ENCODE peak calls at places on chromosomes 2 and 18, in five cellular contexts. X is HepG2, W is GM12878, K is K562, N is IMR-90. O is an unnamed sample.

GRCh38 chr2:196566969-196567666 is 72.4 kb upstream of the CCDC150 start:
- DNase-seq in X (no peak), W (no peak), K (no peak), N (peak; percentile 9), O (no peak)

GRCh38 chr2:226153553-226153952 is 646.1 kb downstream of the IRS1 start:
- DNase-seq in X (no peak), W (no peak), K (no peak), N (no peak), O (no peak)

GRCh38 chr18:5029622-5030021 is 167.4 kb downstream of the AKAIN1 start:
- DNase-seq in X (no peak), W (no peak), K (no peak), N (no peak), O (no peak)

GRCh38 chr2:175829741-175830140 is 172.3 kb downstream of the LNPK start:
- DNase-seq in X (no peak), W (no peak), K (no peak), N (no peak), O (no peak)

GRCh38 chr18:47531759-47532158 is 280.3 kb upstream of the SKOR2 start:
- DNase-seq in X (no peak), W (no peak), K (peak; percentile 13), N (no peak), O (peak; percentile 76)

GRCh38 chr2:231110551-231110950 is 14.3 kb downstream of the HTR2B start:
- DNase-seq in X (no peak), W (no peak), K (no peak), N (peak; percentile 60), O (no peak)

GRCh38 chr2:7666561-7667259 is 749.5 kb downstream of the RNF144A start:
- DNase-seq in X (no peak), W (no peak), K (no peak), N (no peak), O (no peak)

GRCh38 chr18:11994346-11994707 is 13.0 kb downstream of the IMPA2 start:
- DNase-seq in X (peak; percentile 83), W (no peak), K (no peak), N (peak; percentile 68), O (no peak)

GRCh38 chr2:120673571-120674061 is 62.1 kb upstream of the GLI2 start:
- DNase-seq in X (no peak), W (no peak), K (no peak), N (no peak), O (peak; percentile 66)

GRCh38 chr2:196249860-196250259 is 78.5 kb upstream of the STK17B start:
- DNase-seq in X (no peak), W (no peak), K (no peak), N (peak; percentile 68), O (no peak)

GRCh38 chr2:61450144-61450543 is 20.7 kb downstream of the USP34 start:
- DNase-seq in X (no peak), W (no peak), K (no peak), N (no peak), O (no peak)
- TF ChIP-seq MXI1 in X (no peak), W (no peak), K (no peak), N (no peak), O (no peak)

DNA sequence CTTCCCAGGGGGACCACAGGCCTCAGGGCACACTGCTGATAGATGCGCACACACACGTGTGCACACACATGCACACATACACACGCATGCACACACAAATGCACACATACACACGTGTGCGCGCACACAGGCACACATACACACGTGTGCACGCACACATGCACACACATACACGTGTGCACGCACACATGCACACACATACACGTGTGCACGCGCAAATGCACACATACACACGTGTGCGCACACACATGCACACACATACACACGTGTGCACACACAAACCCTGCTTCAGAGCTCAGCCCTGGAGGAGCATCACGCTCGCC is 74.7 kb upstream of the CTDP1 start:
- DNase-seq in X (no peak), W (no peak), K (no peak), N (no peak), O (no peak)
- TF ChIP-seq MXI1 in X (no peak), W (no peak), K (no peak), N (no peak), O (no peak)

GRCh38 chr2:124034265-124034664 is 9.2 kb downstream of the CNTNAP5 start:
- DNase-seq in X (no peak), W (no peak), K (no peak), N (no peak), O (no peak)

GRCh38 chr2:124035001-124035400 is 9.9 kb downstream of the CNTNAP5 start:
- DNase-seq in X (no peak), W (no peak), K (no peak), N (no peak), O (no peak)

GRCh38 chr2:124039032-124039431 is 13.9 kb downstream of the CNTNAP5 start:
- DNase-seq in X (no peak), W (no peak), K (no peak), N (no peak), O (no peak)
- TF ChIP-seq MXI1 in X (no peak), W (no peak), K (no peak), N (no peak), O (no peak)

GRCh38 chr2:49255325-49256023 is 101.2 kb upstream of the FSHR start:
- DNase-seq in X (no peak), W (no peak), K (no peak), N (no peak), O (peak; percentile 33)
- TF ChIP-seq MXI1 in X (no peak), W (no peak), K (no peak), N (no peak), O (no peak)

GRCh38 chr2:24517247-24517646 is 26.2 kb downstream of the NCOA1 start:
- DNase-seq in X (no peak), W (no peak), K (no peak), N (no peak), O (no peak)

GRCh38 chr2:24514820-24515219 is 23.8 kb downstream of the NCOA1 start:
- DNase-seq in X (no peak), W (no peak), K (no peak), N (no peak), O (no peak)

GRCh38 chr2:24513672-24514071 is 22.6 kb downstream of the NCOA1 start:
- DNase-seq in X (no peak), W (no peak), K (no peak), N (no peak), O (no peak)

GRCh38 chr2:24515335-24515734 is 24.3 kb downstream of the NCOA1 start:
- DNase-seq in X (no peak), W (no peak), K (no peak), N (no peak), O (no peak)

GRCh38 chr2:24515841-24516240 is 24.8 kb downstream of the NCOA1 start:
- DNase-seq in X (no peak), W (no peak), K (no peak), N (no peak), O (no peak)
- TF ChIP-seq MXI1 in X (no peak), W (no peak), K (no peak), N (no peak), O (no peak)

GRCh38 chr2:3209258-3209657 is 168.4 kb downstream of the EIPR1 start:
- DNase-seq in X (no peak), W (no peak), K (no peak), N (no peak), O (no peak)
- TF ChIP-seq MXI1 in X (no peak), W (no peak), K (no peak), N (no peak), O (no peak)

DNA sequence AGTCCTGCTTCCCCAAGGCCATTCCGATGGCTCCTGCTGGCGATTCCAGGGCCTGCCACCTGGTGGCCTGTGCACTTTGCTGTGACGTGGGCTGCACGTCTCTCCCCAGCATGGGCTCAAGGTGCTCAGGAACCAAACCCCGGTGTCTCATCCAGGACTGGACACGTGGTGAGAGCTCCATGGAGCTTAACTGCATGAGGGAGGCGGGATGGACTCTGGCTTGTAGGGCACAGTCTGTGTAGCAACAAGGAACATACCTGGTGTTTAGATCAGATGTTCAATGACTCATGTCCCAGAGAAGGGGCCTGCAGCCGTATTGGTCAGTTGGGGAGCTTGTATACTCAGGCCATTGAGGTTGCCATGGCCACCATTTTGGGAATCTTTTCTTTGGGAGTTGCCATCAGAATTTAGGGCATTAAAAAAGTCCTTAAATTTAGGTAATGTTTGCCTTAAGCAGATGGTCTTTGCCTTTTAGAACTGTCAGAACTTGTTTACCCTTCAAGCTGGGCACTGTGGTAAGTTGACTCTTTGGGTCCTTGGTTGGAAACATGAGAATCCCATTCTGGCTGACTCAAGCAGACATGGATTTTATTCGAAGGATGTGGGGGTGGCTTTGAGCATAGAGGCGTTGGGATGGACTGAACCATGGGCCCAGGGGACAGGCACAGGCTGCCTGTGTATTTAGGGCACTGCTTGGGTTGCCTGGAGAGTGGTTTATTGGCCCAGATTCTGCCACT is 21.0 kb downstream of the AGAP1 start:
- DNase-seq in X (peak; percentile 94), W (no peak), K (no peak), N (no peak), O (no peak)
- TF ChIP-seq MXI1 in X (peak; percentile 99), W (no peak), K (no peak), N (no peak), O (no peak)

O was measured in SK-N-SH.